ENCODE peak calls at places on chromosomes 3 and 15, in four cellular contexts. O, C, L and I are unnamed samples.

GRCh38 chr3:187287231-187287630 is 4.3 kb downstream of the MASP1 start:
- DNase-seq in O (no peak), L (no peak), C (no peak), I (no peak)

GRCh38 chr15:46034755-46035154 is 399.9 kb downstream of the SQOR start:
- DNase-seq in C (no peak), O (no peak), L (no peak), I (no peak)

GRCh38 chr3:42581400-42581708 is 413 bp downstream of the SEC22C start:
- DNase-seq in C (no peak), O (no peak), L (no peak), I (no peak)

GRCh38 chr3:90221900-90222299 is 1114.5 kb downstream of the EPHA3 start:
- DNase-seq in L (no peak), O (no peak), C (no peak), I (no peak)

GRCh38 chr15:69456208-69457166 is 3.9 kb downstream of the RPLP1 start:
- DNase-seq in L (no peak), O (no peak), C (no peak), I (no peak)

GRCh38 chr3:130263708-130264107 is 81.8 kb upstream of the COL6A5 start:
- DNase-seq in C (no peak), O (no peak), L (no peak), I (no peak)

GRCh38 chr3:86937306-86937791 is 53.6 kb downstream of the VGLL3 start:
- DNase-seq in L (no peak), C (no peak), O (no peak), I (no peak)

GRCh38 chr15:39646425-39646824 is 65.5 kb downstream of the THBS1 start:
- DNase-seq in C (no peak), O (no peak), L (peak; percentile 72), I (no peak)

GRCh38 chr15:27059610-27060202 is 88.7 kb downstream of the GABRG3 start:
- DNase-seq in C (no peak), L (peak; percentile 46), O (peak; percentile 90), I (peak; percentile 46)

GRCh38 chr3:56799251-56799882 is 2.4 kb downstream of the ARHGEF3 start:
- DNase-seq in C (no peak), O (peak; percentile 26), L (peak; percentile 73), I (no peak)

GRCh38 chr3:126130081-126130855 is 46.3 kb upstream of the SLC41A3 start:
- DNase-seq in O (no peak), L (no peak), C (no peak), I (no peak)

GRCh38 chr3:71564361-71564760 is 19.2 kb downstream of the FOXP1 start:
- DNase-seq in L (no peak), O (no peak), C (no peak), I (no peak)

GRCh38 chr3:132290833-132291232 is 26.4 kb upstream of the ACP3 start:
- DNase-seq in L (no peak), O (no peak), C (no peak), I (no peak)

GRCh38 chr15:61000276-61000675 is 228.8 kb downstream of the RORA start:
- DNase-seq in O (no peak), L (no peak), C (no peak), I (no peak)

GRCh38 chr15:84398763-84399701 is 163.5 kb downstream of the GOLGA6L4 start:
- DNase-seq in C (no peak), L (no peak), O (peak; percentile 49), I (no peak)

GRCh38 chr3:124034016-124034808 is 42.3 kb upstream of the ROPN1 start:
- DNase-seq in C (no peak), O (peak; percentile 27), L (no peak), I (peak; percentile 22)
- TF ChIP-seq TARDBP in C (no peak), O (no peak), L (no peak), I (no peak)

DNA sequence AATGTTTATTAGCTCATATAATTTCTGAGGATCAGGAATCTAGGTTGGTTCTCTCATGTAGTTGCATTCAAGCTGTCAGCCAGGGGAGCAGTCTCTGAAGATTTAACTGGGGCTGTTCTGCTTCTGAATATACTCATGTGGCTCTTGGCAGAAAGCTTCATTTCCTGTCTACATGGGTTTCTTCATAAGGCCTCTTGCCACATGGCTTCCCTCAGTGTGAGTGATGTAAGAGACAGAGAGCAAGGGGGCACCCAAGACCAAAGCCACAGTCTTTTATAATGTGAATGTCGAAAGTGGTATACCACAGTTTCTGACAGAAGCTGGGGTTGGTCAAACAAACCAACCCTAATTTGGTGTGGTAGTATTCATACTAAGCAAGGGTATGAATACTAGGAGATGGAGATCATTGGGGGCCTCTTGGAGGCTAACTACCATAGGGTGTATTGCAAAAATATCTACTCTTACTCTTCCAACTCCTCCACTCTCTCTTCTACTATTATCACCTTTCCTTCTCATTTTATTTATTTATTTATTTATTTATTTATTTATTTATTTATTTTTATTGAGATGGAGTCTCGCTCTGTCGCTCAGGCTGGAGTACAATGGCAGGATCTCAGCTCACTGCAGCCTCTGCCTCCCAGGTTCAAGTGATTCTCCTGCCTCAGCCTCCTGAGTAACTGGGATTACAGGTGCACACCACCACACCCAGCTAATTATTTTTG is 123.8 kb downstream of the B3GALNT1 start:
- DNase-seq in O (no peak), C (peak; percentile 31), L (no peak), I (no peak)
- TF ChIP-seq TARDBP in O (no peak), C (no peak), L (no peak), I (no peak)

GRCh38 chr15:73598540-73599195 is 34.5 kb downstream of the NPTN start:
- DNase-seq in C (no peak), L (no peak), O (no peak), I (no peak)
- TF ChIP-seq TARDBP in C (no peak), L (no peak), O (no peak), I (no peak)

GRCh38 chr15:87952736-87953135 is 303.8 kb downstream of the NTRK3 start:
- DNase-seq in L (no peak), O (no peak), C (no peak), I (no peak)

GRCh38 chr15:87954783-87955182 is 301.8 kb downstream of the NTRK3 start:
- DNase-seq in C (no peak), L (no peak), O (no peak), I (no peak)

GRCh38 chr15:87944687-87945086 is 311.9 kb downstream of the NTRK3 start:
- DNase-seq in C (no peak), O (no peak), L (no peak), I (no peak)

GRCh38 chr15:87949214-87949933 is 307.2 kb downstream of the NTRK3 start:
- DNase-seq in L (no peak), C (no peak), O (no peak), I (no peak)

DNA sequence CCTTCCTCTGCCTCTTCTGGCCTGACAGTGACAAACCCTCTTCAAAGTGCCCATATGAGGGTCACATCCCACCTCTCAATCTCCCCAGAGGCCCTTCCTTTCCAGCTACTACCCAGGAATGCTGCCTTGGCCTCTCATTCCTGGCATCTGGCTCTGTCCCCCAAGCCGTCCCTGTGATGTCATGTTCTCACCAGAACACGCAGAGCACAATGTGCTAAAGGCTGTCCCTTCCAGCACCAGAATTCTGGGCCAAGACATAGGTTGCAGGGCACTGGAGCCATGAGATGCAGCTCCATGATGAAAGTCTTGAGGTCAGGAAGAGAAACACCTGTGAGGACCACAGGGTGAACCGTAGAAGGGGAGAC is 306.6 kb downstream of the NTRK3 start:
- DNase-seq in L (no peak), O (no peak), C (no peak), I (no peak)
- TF ChIP-seq TARDBP in L (no peak), O (no peak), C (no peak), I (no peak)